ENCODE peak calls at places on chromosome 21, in four cellular contexts. T, J, Q and O are unnamed samples.

GRCh38 chr21:17472167-17472566 is 40.7 kb upstream of the CXADR start:
- DNase-seq in T (no peak), J (no peak), Q (no peak), O (no peak)

GRCh38 chr21:35563885-35564451 is 496.4 kb downstream of the SETD4 start:
- DNase-seq in T (peak), Q (peak), J (peak), O (peak)

GRCh38 chr21:35145626-35146236 is 96.6 kb upstream of the RUNX1 start:
- DNase-seq in Q (no peak), J (no peak), T (peak), O (peak)

GRCh38 chr21:42956824-42957632 is 17.3 kb upstream of the PKNOX1 start:
- DNase-seq in J (no peak), T (no peak), Q (no peak), O (no peak)

GRCh38 chr21:17660449-17660848 is 47.7 kb upstream of the BTG3 start:
- DNase-seq in T (no peak), Q (no peak), J (no peak), O (no peak)

GRCh38 chr21:20882462-20883415 is 115.5 kb upstream of the NCAM2 start:
- DNase-seq in T (no peak), J (peak), Q (no peak), O (peak)

GRCh38 chr21:23475518-23476189 is 2131.6 kb downstream of the MRPL39 start:
- DNase-seq in J (no peak), Q (no peak), T (no peak), O (no peak)

GRCh38 chr21:42741056-42741455 is 87.6 kb downstream of the PDE9A start:
- DNase-seq in Q (no peak), T (no peak), J (no peak), O (no peak)

GRCh38 chr21:26966978-26967913 is at the start of gene ADAMTS5:
- DNase-seq in J (no peak), T (peak), Q (peak), O (peak)

DNA sequence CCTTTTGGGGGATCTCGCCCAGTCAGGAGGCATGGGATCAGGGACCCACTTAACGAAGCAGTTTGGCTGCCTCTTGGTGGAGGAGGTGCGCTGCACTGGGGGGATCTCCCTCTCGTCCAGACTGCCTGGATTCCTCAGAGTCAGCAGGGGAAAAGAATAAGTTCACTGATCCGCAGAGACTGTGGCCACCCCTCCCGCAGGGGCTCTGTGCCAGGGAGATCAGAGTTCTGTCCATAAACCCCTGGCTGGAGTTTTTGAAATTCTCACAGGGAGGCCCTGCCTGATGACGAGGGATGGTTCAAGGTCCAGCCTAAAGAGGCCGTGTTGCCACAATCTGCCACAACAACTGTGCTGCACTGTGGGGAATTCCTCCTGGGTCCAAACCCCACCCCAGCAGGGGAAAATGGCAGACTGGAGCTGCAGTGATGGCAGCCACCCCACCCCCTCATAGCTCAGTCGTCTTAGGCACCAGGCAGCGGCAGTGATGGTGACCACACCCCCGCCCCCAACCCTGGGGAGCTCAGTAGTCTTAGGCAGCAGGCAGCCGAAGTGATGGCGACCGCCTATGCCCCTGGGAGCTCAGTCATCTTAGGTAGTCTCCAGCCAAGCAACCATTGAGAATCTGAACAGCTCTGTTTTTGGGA is 273.8 kb upstream of the USP25 start:
- DNase-seq in Q (no peak), J (no peak), T (peak), O (no peak)
- H3K4me3 ChIP-seq in Q (no peak), J (no peak), T (peak), O (no peak)

GRCh38 chr21:46319192-46319591 is 4.5 kb downstream of the C21orf58 start:
- DNase-seq in J (no peak), T (no peak), Q (no peak), O (no peak)

GRCh38 chr21:46317710-46318463 is 5.8 kb downstream of the C21orf58 start:
- DNase-seq in Q (no peak), J (no peak), T (no peak), O (peak)

GRCh38 chr21:46318464-46318845 is 5.2 kb downstream of the C21orf58 start:
- DNase-seq in T (no peak), Q (no peak), J (no peak), O (no peak)

GRCh38 chr21:46322351-46323226 is 1.1 kb downstream of the C21orf58 start:
- DNase-seq in Q (no peak), J (no peak), T (no peak), O (peak)

GRCh38 chr21:46320331-46320801 is 3.3 kb downstream of the C21orf58 start:
- DNase-seq in J (no peak), T (no peak), Q (no peak), O (no peak)
- H3K4me3 ChIP-seq in J (no peak), T (no peak), Q (no peak), O (no peak)

GRCh38 chr21:45019076-45019886 is 55.1 kb upstream of the ADARB1 start:
- DNase-seq in Q (peak), T (peak), J (peak), O (peak)
- H3K4me3 ChIP-seq in Q (peak), T (no peak), J (peak), O (peak)

DNA sequence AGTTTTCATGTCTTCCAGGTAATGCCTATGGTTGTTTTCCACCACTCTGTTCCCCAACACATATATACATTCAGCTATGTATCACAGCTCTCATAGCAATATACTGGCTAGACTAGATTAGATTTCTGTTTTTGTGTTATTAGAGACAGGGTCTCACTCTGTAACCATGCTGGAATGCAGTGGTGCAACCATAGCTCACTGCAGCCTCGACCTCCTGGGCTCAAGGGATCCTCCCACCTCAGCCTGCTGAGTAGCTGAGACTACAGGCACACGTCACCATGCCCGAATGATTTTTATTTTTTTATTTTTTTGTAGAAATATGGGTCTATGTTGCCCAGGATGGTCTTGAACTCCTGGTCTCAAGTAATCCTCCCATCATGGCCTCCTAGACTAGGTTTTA is 37.7 kb downstream of the SYNJ1 start:
- DNase-seq in T (no peak), J (no peak), Q (no peak), O (no peak)
- H3K4me3 ChIP-seq in T (no peak), J (no peak), Q (no peak), O (no peak)